ENCODE peak calls at places on chromosomes 2 and 18, in nine cellular contexts. O, Y, P, I, S, X, C, L and R are unnamed samples.

GRCh38 chr2:19754907-19755306 is 146.9 kb downstream of the TTC32 start:
- DNase-seq in O (no peak), Y (no peak), P (no peak), I (no peak), S (no peak), X (peak), C (peak), L (no peak), R (no peak)

GRCh38 chr2:233221378-233222063 is 30.0 kb upstream of the ATG16L1 start:
- DNase-seq in O (no peak), Y (no peak), P (no peak), I (peak), S (no peak), X (peak), C (peak), L (no peak), R (no peak)

GRCh38 chr2:192773044-192773443 is 578.3 kb upstream of the TMEFF2 start:
- DNase-seq in O (no peak), Y (no peak), P (no peak), I (no peak), S (no peak), X (no peak), C (no peak), L (no peak), R (no peak)

GRCh38 chr2:164913640-164914346 is 41.5 kb downstream of the SLC38A11 start:
- DNase-seq in O (no peak), Y (no peak), P (no peak), I (peak), S (no peak), X (peak), C (peak), L (no peak), R (no peak)

GRCh38 chr2:160666019-160666676 is 172.5 kb upstream of the RBMS1 start:
- DNase-seq in O (no peak), Y (no peak), P (peak), I (peak), S (peak), X (peak), C (peak), L (peak), R (peak)

GRCh38 chr2:121547646-121548045 is 17.0 kb downstream of the RNU4ATAC start:
- DNase-seq in O (no peak), Y (no peak), P (no peak), I (no peak), S (no peak), X (no peak), C (no peak), L (no peak), R (no peak)

GRCh38 chr2:204472375-204472774 is 72.9 kb upstream of the PARD3B start:
- DNase-seq in O (no peak), Y (no peak), P (no peak), I (no peak), S (no peak), X (no peak), C (peak), L (no peak), R (no peak)

GRCh38 chr18:44536619-44537018 is 144.1 kb upstream of the SETBP1 start:
- DNase-seq in O (no peak), Y (no peak), P (no peak), I (no peak), S (no peak), X (no peak), C (no peak), L (no peak), R (no peak)

GRCh38 chr2:1051075-1051474 is 100.4 kb downstream of the SNTG2 start:
- DNase-seq in O (no peak), Y (no peak), P (no peak), I (peak), S (peak), X (peak), C (peak), L (no peak), R (no peak)

GRCh38 chr2:204108301-204108700 is 171.7 kb downstream of the ICOS start:
- DNase-seq in O (peak), Y (no peak), P (peak), I (peak), S (peak), X (peak), C (peak), L (peak), R (no peak)

GRCh38 chr2:240983361-240983995 is 14.9 kb upstream of the SNED1 start:
- DNase-seq in O (no peak), Y (peak), P (peak), I (peak), S (peak), X (peak), C (peak), L (peak), R (no peak)

GRCh38 chr2:191707542-191707941 is 29.6 kb downstream of the NABP1 start:
- DNase-seq in O (no peak), Y (no peak), P (no peak), I (no peak), S (no peak), X (no peak), C (no peak), L (no peak), R (no peak)

GRCh38 chr2:105629634-105630033 is 115.1 kb upstream of the NCK2 start:
- DNase-seq in O (no peak), Y (no peak), P (no peak), I (no peak), S (no peak), X (no peak), C (no peak), L (no peak), R (no peak)

GRCh38 chr2:35116151-35116550 is 1239.4 kb upstream of the CRIM1 start:
- DNase-seq in O (no peak), Y (no peak), P (no peak), I (no peak), S (no peak), X (no peak), C (no peak), L (no peak), R (no peak)

GRCh38 chr2:212968284-212969081 is 182.9 kb downstream of the IKZF2 start:
- DNase-seq in O (no peak), Y (no peak), P (no peak), I (peak), S (no peak), X (no peak), C (peak), L (no peak), R (no peak)

GRCh38 chr18:42187611-42188378 is 232.8 kb downstream of the PIK3C3 start:
- DNase-seq in O (no peak), Y (no peak), P (no peak), I (no peak), S (no peak), X (peak), C (peak), L (no peak), R (no peak)

GRCh38 chr2:236823976-236824375 is 254.4 kb downstream of the ACKR3 start:
- DNase-seq in O (no peak), Y (no peak), P (no peak), I (no peak), S (no peak), X (no peak), C (no peak), L (no peak), R (no peak)

GRCh38 chr2:36680012-36680411 is 16.5 kb upstream of the VIT start:
- DNase-seq in O (no peak), Y (no peak), P (no peak), I (no peak), S (no peak), X (no peak), C (peak), L (no peak), R (no peak)

GRCh38 chr2:136796339-136796738 is 31.0 kb downstream of the THSD7B start:
- DNase-seq in O (no peak), Y (no peak), P (no peak), I (no peak), S (no peak), X (no peak), C (no peak), L (no peak), R (no peak)
- TF ChIP-seq CTCF in O (no peak), Y (no peak), P (no peak), I (no peak), S (no peak), X (no peak), C (no peak), L (no peak), R (no peak)

DNA sequence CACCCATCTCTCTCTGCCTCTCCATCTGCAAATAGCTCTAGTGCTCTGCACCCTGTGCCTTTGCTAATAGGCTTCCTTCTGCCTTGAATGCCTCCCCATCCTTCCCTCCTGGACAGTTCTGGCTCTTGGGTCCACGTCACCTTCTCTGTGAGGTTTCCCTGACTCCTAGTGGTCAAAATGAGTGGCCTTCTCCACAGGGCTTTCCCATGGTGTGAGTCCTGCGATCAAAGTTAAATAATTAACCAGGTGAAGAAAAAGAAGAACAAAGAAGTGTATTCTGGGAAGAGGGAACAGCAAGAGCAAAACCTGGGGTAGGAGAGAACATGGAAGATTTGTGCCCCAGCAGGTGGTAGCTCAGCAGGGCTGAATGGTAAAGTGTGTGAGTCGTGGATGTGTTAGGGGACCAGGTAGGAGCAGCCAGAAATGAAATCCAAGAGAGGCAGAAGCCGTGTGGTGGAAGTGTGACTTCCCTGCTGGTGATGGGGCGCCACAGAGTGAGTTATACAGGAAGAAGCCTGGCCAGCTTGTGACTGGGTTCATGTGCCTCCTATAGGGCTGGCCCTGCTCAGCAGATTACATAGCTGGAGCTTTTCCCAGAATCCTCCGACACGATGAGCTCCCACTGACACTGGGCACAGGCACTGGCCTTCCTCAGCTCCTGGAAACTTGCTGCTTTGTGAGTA is 93.8 kb upstream of the LDAH start:
- DNase-seq in O (no peak), Y (no peak), P (no peak), I (no peak), S (peak), X (peak), C (peak), L (peak), R (no peak)
- H3K27ac ChIP-seq in O (no peak), Y (no peak), P (no peak), I (no peak), S (no peak), X (no peak), C (peak), L (no peak), R (no peak)

GRCh38 chr18:30405038-30405437 is 637.5 kb downstream of the DSC3 start:
- DNase-seq in O (no peak), Y (no peak), P (no peak), I (no peak), S (no peak), X (no peak), C (no peak), L (no peak), R (no peak)
- TF ChIP-seq CTCF in O (no peak), Y (no peak), P (no peak), I (no peak), S (no peak), X (no peak), C (no peak), L (no peak), R (no peak)

GRCh38 chr2:128661289-128661688 is 342.6 kb upstream of the HS6ST1 start:
- DNase-seq in O (no peak), Y (no peak), P (no peak), I (no peak), S (no peak), X (no peak), C (no peak), L (no peak), R (no peak)
- H3K27ac ChIP-seq in O (no peak), Y (no peak), P (no peak), I (no peak), S (no peak), X (no peak), C (no peak), L (no peak), R (no peak)

DNA sequence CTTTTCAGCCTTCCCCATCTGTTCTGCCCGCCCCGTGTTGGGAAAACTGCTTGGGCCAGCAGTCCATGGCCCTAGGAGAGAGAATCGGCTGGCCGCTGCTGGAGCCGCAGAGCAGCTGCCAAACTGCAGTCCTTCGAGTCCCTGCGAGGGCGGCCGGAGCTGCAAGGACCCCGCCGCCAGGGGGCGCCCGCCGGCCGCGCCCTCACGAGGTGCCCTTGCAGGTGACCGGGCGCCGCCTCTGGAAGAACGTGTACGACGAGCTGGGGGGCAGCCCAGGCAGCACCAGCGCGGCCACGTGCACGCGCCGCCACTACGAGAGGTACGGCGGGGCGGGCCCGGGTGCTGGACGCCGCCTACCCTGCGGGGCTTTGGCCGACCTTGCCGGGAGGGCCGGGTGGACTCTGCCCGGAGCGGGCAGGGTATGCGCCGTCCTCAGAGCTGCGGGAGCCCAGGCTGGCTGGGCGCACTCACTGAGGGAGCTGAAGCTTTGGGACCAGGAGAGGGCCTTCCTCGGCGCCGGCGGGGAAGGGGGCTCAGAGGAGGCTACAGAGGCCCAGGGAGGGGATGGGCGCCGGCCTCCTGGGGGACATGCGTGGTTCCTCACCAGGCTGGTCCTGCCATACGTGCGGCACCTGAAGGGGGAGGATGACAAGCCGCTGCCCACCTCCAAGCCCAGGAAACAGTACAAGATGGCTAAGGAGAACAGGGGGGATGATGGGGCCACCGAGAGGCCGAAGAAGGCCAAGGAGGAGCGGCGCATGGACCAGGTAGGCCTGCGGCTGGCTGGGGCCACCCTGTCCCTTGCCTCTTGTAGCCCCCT is 13.6 kb downstream of the ARID5A start:
- DNase-seq in O (no peak), Y (peak), P (peak), I (peak), S (peak), X (no peak), C (no peak), L (no peak), R (no peak)
- TF ChIP-seq CTCF in O (no peak), Y (peak), P (no peak), I (peak), S (no peak), X (peak), C (no peak), L (peak), R (no peak)

DNA sequence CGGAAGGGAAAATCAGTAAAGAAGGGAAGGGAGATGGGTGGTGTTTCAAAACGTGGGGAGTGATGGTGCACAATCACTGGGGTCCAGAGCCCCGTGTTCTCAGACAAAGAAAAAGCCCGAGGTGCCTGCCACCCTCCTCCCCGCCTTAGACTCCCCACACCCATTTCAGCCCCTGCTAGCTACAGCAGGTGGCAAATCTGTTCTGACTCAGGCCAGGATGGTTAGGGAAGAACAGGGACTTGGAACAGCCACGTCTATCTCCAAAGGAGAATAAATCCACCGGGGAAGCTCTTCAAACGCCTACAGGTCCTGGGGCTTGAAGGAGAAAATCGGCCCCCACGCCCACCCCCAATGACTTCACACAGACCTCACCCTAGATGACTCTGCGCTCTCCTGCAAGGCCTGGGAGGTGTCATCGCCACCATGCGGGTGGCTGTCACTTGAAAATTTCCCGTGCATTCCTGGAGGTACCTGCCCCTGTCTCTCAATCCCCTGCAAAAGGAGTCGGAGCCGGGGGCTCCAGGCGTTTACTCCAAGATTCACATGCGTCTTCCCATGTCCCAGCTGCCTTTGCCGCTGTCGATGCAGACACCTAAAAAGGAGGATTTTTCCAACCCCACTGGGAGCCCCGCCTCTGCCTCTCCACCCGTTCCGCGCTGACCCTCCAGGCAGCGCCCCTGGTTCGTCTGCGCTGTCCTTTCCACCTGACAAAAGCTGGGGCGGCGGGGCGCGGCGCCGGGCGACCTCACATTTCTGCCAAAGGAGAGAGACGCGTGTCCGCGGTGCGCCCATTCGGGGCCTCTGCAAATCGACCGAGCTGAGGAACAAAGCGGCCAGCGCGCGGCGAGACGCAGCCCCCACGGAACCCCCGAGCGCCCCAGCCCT is 834 bp downstream of the REEP1 start:
- DNase-seq in O (no peak), Y (no peak), P (no peak), I (no peak), S (no peak), X (no peak), C (no peak), L (no peak), R (no peak)
- H3K27ac ChIP-seq in O (no peak), Y (no peak), P (no peak), I (no peak), S (no peak), X (peak), C (no peak), L (no peak), R (no peak)

GRCh38 chr2:84429328-84429727 is 29.8 kb downstream of the SUCLG1 start:
- DNase-seq in O (no peak), Y (no peak), P (no peak), I (no peak), S (no peak), X (no peak), C (no peak), L (no peak), R (no peak)

GRCh38 chr2:84427235-84428138 is 31.6 kb downstream of the SUCLG1 start:
- DNase-seq in O (no peak), Y (no peak), P (no peak), I (no peak), S (no peak), X (peak), C (peak), L (no peak), R (no peak)

GRCh38 chr2:84421197-84421596 is 37.9 kb downstream of the SUCLG1 start:
- DNase-seq in O (no peak), Y (no peak), P (no peak), I (no peak), S (no peak), X (no peak), C (no peak), L (no peak), R (no peak)

GRCh38 chr2:84421791-84422190 is 37.3 kb downstream of the SUCLG1 start:
- DNase-seq in O (no peak), Y (no peak), P (no peak), I (no peak), S (no peak), X (no peak), C (no peak), L (no peak), R (no peak)

GRCh38 chr2:84424152-84424551 is 34.9 kb downstream of the SUCLG1 start:
- DNase-seq in O (no peak), Y (no peak), P (no peak), I (peak), S (peak), X (peak), C (no peak), L (no peak), R (no peak)
- TF ChIP-seq CTCF in O (peak), Y (peak), P (no peak), I (peak), S (peak), X (peak), C (peak), L (peak), R (peak)

GRCh38 chr2:170723446-170723958 is 8.4 kb downstream of the SP5 start:
- DNase-seq in O (no peak), Y (no peak), P (no peak), I (no peak), S (no peak), X (no peak), C (peak), L (no peak), R (no peak)
- H3K27ac ChIP-seq in O (no peak), Y (no peak), P (no peak), I (no peak), S (no peak), X (no peak), C (no peak), L (no peak), R (no peak)